ENCODE peak calls at places on chromosome 5, in eight cellular contexts. F is pulmonary artery endothelial cell; R is NCI-H187 treated with DMSO at 0.1 percent for 48 hours; I is epithelial cell of prostate; D is stimulated activated naive CD8-positive, alpha-beta T cell treated with anti-CD3 and anti-CD28 coated beads, Interleukin-15, amount 100 ng/mL, for 72 hours; Q is activated T-cell treated with anti-CD3 and anti-CD28 coated beads for 1 hour; P is occipital lobe; A is NCI-H2029. G is an unnamed sample.

GRCh38 chr5:68285857-68286611 is 70.5 kb downstream of the PIK3R1 start:
- DNase-seq in F (no peak), R (no peak), I (no peak), D (no peak), Q (no peak), P (no peak), A (peak; percentile 37), G (no peak)

GRCh38 chr5:154412316-154412715 is 33.5 kb upstream of the SAP30L start:
- DNase-seq in F (no peak), R (no peak), I (no peak), D (no peak), Q (no peak), P (no peak), A (no peak), G (no peak)

GRCh38 chr5:145797336-145797735 is 37.8 kb downstream of the PRELID2 start:
- DNase-seq in F (peak; percentile 44), R (no peak), I (no peak), D (no peak), Q (no peak), P (no peak), A (peak; percentile 64), G (no peak)

GRCh38 chr5:129771058-129771838 is 23.4 kb downstream of the MINAR2 start:
- DNase-seq in F (no peak), R (no peak), I (no peak), D (peak; percentile 38), Q (peak; percentile 12), P (peak; percentile 61), A (peak; percentile 7), G (no peak)

GRCh38 chr5:127950707-127951356 is 132.7 kb upstream of the SLC12A2 start:
- DNase-seq in F (no peak), R (no peak), I (no peak), D (no peak), Q (no peak), P (no peak), A (no peak), G (no peak)

GRCh38 chr5:123950701-123951100 is 438.7 kb downstream of the CSNK1G3 start:
- DNase-seq in F (no peak), R (no peak), I (no peak), D (no peak), Q (no peak), P (no peak), A (no peak), G (no peak)

GRCh38 chr5:175816348-175816747 is 55.0 kb upstream of the CPLX2 start:
- DNase-seq in F (no peak), R (no peak), I (no peak), D (no peak), Q (no peak), P (no peak), A (no peak), G (no peak)

GRCh38 chr5:81717221-81717620 is 33.7 kb downstream of the SSBP2 start:
- DNase-seq in F (no peak), R (no peak), I (no peak), D (no peak), Q (no peak), P (no peak), A (no peak), G (no peak)

GRCh38 chr5:145936401-145937131 is at the start of gene SH3RF2:
- DNase-seq in F (peak; percentile 32), R (no peak), I (peak; percentile 22), D (peak; percentile 18), Q (no peak), P (no peak), A (no peak), G (no peak)

GRCh38 chr5:173050791-173051190 is 5.4 kb upstream of the CREBRF start:
- DNase-seq in F (no peak), R (no peak), I (no peak), D (no peak), Q (no peak), P (no peak), A (no peak), G (no peak)

G was measured in T1000.